ENCODE peak calls at places on chromosome 1, in five cellular contexts. Y is M059J; A is fibroblast of pulmonary artery; H is GM13977; E is CD4-positive, CD25-positive, alpha-beta regulatory T cell. G is an unnamed sample.

GRCh38 chr1:168116327-168116799 is 20.4 kb downstream of the GPR161 start:
- DNase-seq in Y (no peak), A (no peak), H (no peak), E (no peak), G (peak; percentile 65)

GRCh38 chr1:60589916-60590315 is 492.4 kb upstream of the NFIA start:
- DNase-seq in Y (no peak), A (peak; percentile 58), H (no peak), E (no peak), G (no peak)

GRCh38 chr1:172766462-172766861 is 107.6 kb downstream of the FASLG start:
- DNase-seq in Y (no peak), A (no peak), H (no peak), E (no peak), G (no peak)

GRCh38 chr1:24108334-24109165 is 3.4 kb downstream of the MYOM3 start:
- DNase-seq in Y (peak; percentile 92), A (peak; percentile 81), H (no peak), E (no peak), G (no peak)

GRCh38 chr1:30085814-30086770 is 637.3 kb downstream of the MATN1 start:
- DNase-seq in Y (no peak), A (peak; percentile 18), H (peak; percentile 67), E (no peak), G (no peak)

GRCh38 chr1:29876441-29876840 is 640.1 kb downstream of the PTPRU start:
- DNase-seq in Y (no peak), A (no peak), H (no peak), E (no peak), G (peak; percentile 58)

GRCh38 chr1:17599301-17600300 is 60.1 kb downstream of the ARHGEF10L start:
- DNase-seq in Y (no peak), A (no peak), H (no peak), E (no peak), G (no peak)

GRCh38 chr1:155931332-155932038 is 2.7 kb downstream of the KHDC4 start:
- DNase-seq in Y (no peak), A (no peak), H (no peak), E (no peak), G (no peak)

GRCh38 chr1:116814935-116815334 is 60.7 kb downstream of the CD2 start:
- DNase-seq in Y (no peak), A (no peak), H (no peak), E (no peak), G (no peak)

GRCh38 chr1:156922986-156923564 is 2.6 kb downstream of the LRRC71 start:
- DNase-seq in Y (no peak), A (no peak), H (no peak), E (no peak), G (no peak)

GRCh38 chr1:67629370-67630075 is 55.5 kb upstream of the GADD45A start:
- DNase-seq in Y (peak; percentile 64), A (peak; percentile 89), H (no peak), E (no peak), G (no peak)

GRCh38 chr1:61285371-61285885 is 203.1 kb downstream of the NFIA start:
- DNase-seq in Y (no peak), A (no peak), H (no peak), E (no peak), G (no peak)

GRCh38 chr1:97042551-97042950 is 321.0 kb downstream of the PTBP2 start:
- DNase-seq in Y (peak; percentile 19), A (peak; percentile 33), H (no peak), E (no peak), G (no peak)

GRCh38 chr1:111958075-111958474 is 31.4 kb downstream of the KCND3 start:
- DNase-seq in Y (no peak), A (no peak), H (no peak), E (no peak), G (no peak)

GRCh38 chr1:178506669-178507068 is 6.2 kb upstream of the TEX35 start:
- DNase-seq in Y (no peak), A (no peak), H (no peak), E (no peak), G (no peak)

GRCh38 chr1:55572878-55573734 is 357.9 kb upstream of the USP24 start:
- DNase-seq in Y (peak; percentile 94), A (peak; percentile 27), H (no peak), E (no peak), G (no peak)

GRCh38 chr1:232059726-232060360 is 433.3 kb downstream of the DISC1 start:
- DNase-seq in Y (no peak), A (no peak), H (no peak), E (no peak), G (no peak)

GRCh38 chr1:241413386-241413785 is 56.4 kb upstream of the RGS7 start:
- DNase-seq in Y (peak; percentile 96), A (peak; percentile 36), H (no peak), E (no peak), G (no peak)

GRCh38 chr1:157390646-157391045 is 161.7 kb downstream of the FCRL5 start:
- DNase-seq in Y (peak; percentile 71), A (peak; percentile 72), H (no peak), E (no peak), G (no peak)

GRCh38 chr1:27395441-27396195 is 3.2 kb downstream of the GPR3 start:
- DNase-seq in Y (peak; percentile 69), A (peak; percentile 73), H (peak; percentile 91), E (peak; percentile 84), G (peak; percentile 68)

GRCh38 chr1:8689431-8690252 is 127.8 kb downstream of the RERE start:
- DNase-seq in Y (no peak), A (no peak), H (no peak), E (no peak), G (no peak)

GRCh38 chr1:235343726-235344125 is 15.4 kb downstream of the GGPS1 start:
- DNase-seq in Y (no peak), A (no peak), H (no peak), E (no peak), G (no peak)

GRCh38 chr1:214316597-214316996 is 35.6 kb downstream of the SMYD2 start:
- DNase-seq in Y (peak; percentile 87), A (no peak), H (no peak), E (no peak), G (no peak)

GRCh38 chr1:151837841-151838490 is 1.7 kb downstream of the C2CD4D start:
- DNase-seq in Y (no peak), A (no peak), H (peak; percentile 79), E (peak; percentile 45), G (no peak)

G was measured in lower leg skin.